ENCODE peak calls at places on chromosomes 2 and 18, in nine cellular contexts. One of them, this sample, is unnamed.

GRCh38 chr2:163621445-163622004 is 114.3 kb downstream of the FIGN start:
- DNase-seq in astrocyte: no peak
- DNase-seq in fibroblast of mammary gland: no peak
- DNase-seq in CD8-positive, alpha-beta T cell: no peak
- DNase-seq in hepatocyte: no peak
- DNase-seq in natural killer cell: no peak
- DNase-seq in left ventricle myocardium inferior: no peak
- DNase-seq in cardiac muscle cell: no peak
- DNase-seq in cardiac fibroblast: no peak
- DNase-seq in this sample: no peak

GRCh38 chr18:55264108-55264507 is 304.8 kb upstream of the CCDC68 start:
- DNase-seq in hepatocyte: no peak
- DNase-seq in astrocyte: peak; percentile 87
- DNase-seq in fibroblast of mammary gland: no peak
- DNase-seq in cardiac muscle cell: peak; percentile 26
- DNase-seq in left ventricle myocardium inferior: no peak
- DNase-seq in natural killer cell: no peak
- DNase-seq in CD8-positive, alpha-beta T cell: no peak
- DNase-seq in cardiac fibroblast: peak; percentile 45
- DNase-seq in this sample: no peak

GRCh38 chr2:234111523-234111922 is 61.0 kb downstream of the SPP2 start:
- DNase-seq in CD8-positive, alpha-beta T cell: no peak
- DNase-seq in fibroblast of mammary gland: peak; percentile 59
- DNase-seq in left ventricle myocardium inferior: no peak
- DNase-seq in hepatocyte: no peak
- DNase-seq in natural killer cell: no peak
- DNase-seq in cardiac muscle cell: no peak
- DNase-seq in cardiac fibroblast: no peak
- DNase-seq in astrocyte: peak; percentile 41
- DNase-seq in this sample: no peak

GRCh38 chr2:227788556-227788955 is 25.1 kb upstream of the CCL20 start:
- DNase-seq in hepatocyte: no peak
- DNase-seq in cardiac muscle cell: no peak
- DNase-seq in left ventricle myocardium inferior: no peak
- DNase-seq in natural killer cell: no peak
- DNase-seq in fibroblast of mammary gland: peak; percentile 47
- DNase-seq in cardiac fibroblast: peak; percentile 75
- DNase-seq in astrocyte: peak; percentile 30
- DNase-seq in CD8-positive, alpha-beta T cell: no peak
- DNase-seq in this sample: no peak

GRCh38 chr2:233079473-233079877 is 19.3 kb downstream of the INPP5D start:
- DNase-seq in left ventricle myocardium inferior: no peak
- DNase-seq in astrocyte: no peak
- DNase-seq in fibroblast of mammary gland: no peak
- DNase-seq in hepatocyte: no peak
- DNase-seq in CD8-positive, alpha-beta T cell: peak; percentile 54
- DNase-seq in cardiac muscle cell: no peak
- DNase-seq in natural killer cell: no peak
- DNase-seq in cardiac fibroblast: no peak
- DNase-seq in this sample: no peak

GRCh38 chr2:130181338-130181879 is at the start of gene SMPD4:
- DNase-seq in cardiac fibroblast: peak; percentile 97
- DNase-seq in CD8-positive, alpha-beta T cell: peak; percentile 98
- DNase-seq in fibroblast of mammary gland: peak; percentile 90
- DNase-seq in natural killer cell: peak; percentile 97
- DNase-seq in astrocyte: peak; percentile 85
- DNase-seq in cardiac muscle cell: peak; percentile 98
- DNase-seq in hepatocyte: peak; percentile 98
- DNase-seq in left ventricle myocardium inferior: peak; percentile 98
- DNase-seq in this sample: peak; percentile 97

GRCh38 chr2:207482630-207483029 is 47.1 kb upstream of the CREB1 start:
- DNase-seq in left ventricle myocardium inferior: no peak
- DNase-seq in fibroblast of mammary gland: peak; percentile 50
- DNase-seq in natural killer cell: no peak
- DNase-seq in astrocyte: peak; percentile 20
- DNase-seq in hepatocyte: no peak
- DNase-seq in cardiac fibroblast: no peak
- DNase-seq in CD8-positive, alpha-beta T cell: no peak
- DNase-seq in cardiac muscle cell: no peak
- DNase-seq in this sample: no peak

GRCh38 chr2:124024491-124025348 is at the start of gene CNTNAP5:
- DNase-seq in astrocyte: peak; percentile 1
- DNase-seq in fibroblast of mammary gland: peak; percentile 1
- DNase-seq in natural killer cell: peak; percentile 15
- DNase-seq in cardiac muscle cell: peak; percentile 93
- DNase-seq in CD8-positive, alpha-beta T cell: no peak
- DNase-seq in cardiac fibroblast: peak; percentile 66
- DNase-seq in left ventricle myocardium inferior: peak; percentile 48
- DNase-seq in hepatocyte: peak; percentile 87
- DNase-seq in this sample: no peak

GRCh38 chr2:99279969-99280695 is 20.9 kb downstream of the LYG1 start:
- DNase-seq in astrocyte: no peak
- DNase-seq in hepatocyte: no peak
- DNase-seq in left ventricle myocardium inferior: no peak
- DNase-seq in cardiac muscle cell: no peak
- DNase-seq in cardiac fibroblast: no peak
- DNase-seq in CD8-positive, alpha-beta T cell: no peak
- DNase-seq in natural killer cell: no peak
- DNase-seq in fibroblast of mammary gland: no peak
- DNase-seq in this sample: no peak

GRCh38 chr2:17912266-17912691 is 33.8 kb downstream of the KCNS3 start:
- DNase-seq in CD8-positive, alpha-beta T cell: no peak
- DNase-seq in astrocyte: no peak
- DNase-seq in cardiac muscle cell: peak; percentile 72
- DNase-seq in left ventricle myocardium inferior: no peak
- DNase-seq in natural killer cell: no peak
- DNase-seq in fibroblast of mammary gland: no peak
- DNase-seq in cardiac fibroblast: no peak
- DNase-seq in hepatocyte: no peak
- DNase-seq in this sample: no peak

GRCh38 chr18:484749-485464 is 15.6 kb downstream of the COLEC12 start:
- DNase-seq in CD8-positive, alpha-beta T cell: no peak
- DNase-seq in hepatocyte: no peak
- DNase-seq in natural killer cell: no peak
- DNase-seq in astrocyte: no peak
- DNase-seq in cardiac muscle cell: no peak
- DNase-seq in left ventricle myocardium inferior: no peak
- DNase-seq in fibroblast of mammary gland: peak; percentile 54
- DNase-seq in cardiac fibroblast: no peak
- DNase-seq in this sample: no peak

GRCh38 chr2:71277536-71278103 is 50.7 kb upstream of the PAIP2B start:
- DNase-seq in cardiac fibroblast: peak; percentile 7
- DNase-seq in natural killer cell: no peak
- DNase-seq in fibroblast of mammary gland: peak; percentile 1
- DNase-seq in hepatocyte: peak; percentile 35
- DNase-seq in cardiac muscle cell: peak; percentile 72
- DNase-seq in CD8-positive, alpha-beta T cell: no peak
- DNase-seq in left ventricle myocardium inferior: peak; percentile 72
- DNase-seq in astrocyte: peak; percentile 3
- DNase-seq in this sample: peak; percentile 23
- TF ChIP-seq CTCF in cardiac fibroblast: peak; percentile 43
- TF ChIP-seq CTCF in natural killer cell: no peak
- TF ChIP-seq CTCF in fibroblast of mammary gland: peak; percentile 9
- TF ChIP-seq CTCF in hepatocyte: no peak
- TF ChIP-seq CTCF in cardiac muscle cell: peak; percentile 21
- TF ChIP-seq CTCF in CD8-positive, alpha-beta T cell: no peak
- TF ChIP-seq CTCF in left ventricle myocardium inferior: peak; percentile 70
- TF ChIP-seq CTCF in astrocyte: peak; percentile 32
- TF ChIP-seq CTCF in this sample: no peak

GRCh38 chr2:153766415-153766814 is 105.3 kb upstream of the GALNT13 start:
- DNase-seq in CD8-positive, alpha-beta T cell: no peak
- DNase-seq in left ventricle myocardium inferior: no peak
- DNase-seq in cardiac muscle cell: no peak
- DNase-seq in hepatocyte: no peak
- DNase-seq in natural killer cell: no peak
- DNase-seq in cardiac fibroblast: no peak
- DNase-seq in fibroblast of mammary gland: no peak
- DNase-seq in astrocyte: no peak
- DNase-seq in this sample: no peak

GRCh38 chr2:153770359-153770991 is 101.2 kb upstream of the GALNT13 start:
- DNase-seq in fibroblast of mammary gland: peak; percentile 1
- DNase-seq in natural killer cell: no peak
- DNase-seq in cardiac muscle cell: no peak
- DNase-seq in hepatocyte: no peak
- DNase-seq in astrocyte: no peak
- DNase-seq in cardiac fibroblast: no peak
- DNase-seq in CD8-positive, alpha-beta T cell: no peak
- DNase-seq in left ventricle myocardium inferior: no peak
- DNase-seq in this sample: no peak
- TF ChIP-seq CTCF in fibroblast of mammary gland: peak; percentile 13
- TF ChIP-seq CTCF in natural killer cell: no peak
- TF ChIP-seq CTCF in cardiac muscle cell: no peak
- TF ChIP-seq CTCF in hepatocyte: peak; percentile 31
- TF ChIP-seq CTCF in astrocyte: peak; percentile 5
- TF ChIP-seq CTCF in cardiac fibroblast: no peak
- TF ChIP-seq CTCF in CD8-positive, alpha-beta T cell: no peak
- TF ChIP-seq CTCF in left ventricle myocardium inferior: no peak
- TF ChIP-seq CTCF in this sample: no peak

DNA sequence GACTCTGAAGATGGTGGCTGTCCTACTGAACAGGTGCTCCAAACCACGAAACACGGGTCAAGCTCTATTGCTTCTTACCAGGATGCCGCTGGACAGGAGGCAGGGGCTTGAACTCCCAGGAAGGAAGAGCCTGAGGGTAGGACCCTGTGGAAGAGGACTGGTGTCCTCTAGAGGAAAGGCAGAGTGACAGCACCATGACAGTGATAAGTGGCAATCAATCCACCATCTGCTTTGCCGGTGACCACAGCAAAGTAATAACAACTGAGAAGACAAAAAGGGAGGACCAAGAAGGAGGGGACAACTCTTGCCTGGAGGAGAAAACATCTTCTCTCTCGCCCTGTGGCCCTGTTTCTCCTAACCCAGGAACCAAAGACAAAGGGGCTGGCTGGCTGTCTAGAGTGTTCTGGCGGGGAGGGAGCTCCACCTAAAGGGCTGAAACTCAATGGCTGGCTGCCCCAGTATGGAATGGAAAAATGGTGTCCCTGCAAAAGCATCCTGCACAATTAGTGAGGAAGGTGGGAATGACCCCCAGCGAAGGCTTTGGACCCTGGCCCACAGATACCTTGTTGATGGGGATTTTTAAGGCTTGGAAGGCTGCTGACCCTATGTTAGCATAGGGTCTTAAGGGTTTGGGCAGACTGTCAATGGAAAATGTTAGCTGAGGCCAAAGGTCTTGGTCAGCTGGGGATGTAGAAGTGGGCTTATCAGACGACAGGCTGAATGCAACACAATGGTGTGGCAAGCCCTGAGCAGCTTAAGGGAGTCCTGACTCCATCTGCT is 35.4 kb downstream of the PROC start:
- DNase-seq in hepatocyte: no peak
- DNase-seq in fibroblast of mammary gland: peak; percentile 6
- DNase-seq in astrocyte: no peak
- DNase-seq in CD8-positive, alpha-beta T cell: no peak
- DNase-seq in cardiac fibroblast: peak; percentile 16
- DNase-seq in cardiac muscle cell: peak; percentile 20
- DNase-seq in natural killer cell: no peak
- DNase-seq in left ventricle myocardium inferior: no peak
- DNase-seq in this sample: no peak
- TF ChIP-seq CTCF in hepatocyte: no peak
- TF ChIP-seq CTCF in fibroblast of mammary gland: peak; percentile 1
- TF ChIP-seq CTCF in astrocyte: no peak
- TF ChIP-seq CTCF in CD8-positive, alpha-beta T cell: no peak
- TF ChIP-seq CTCF in cardiac fibroblast: peak; percentile 10
- TF ChIP-seq CTCF in cardiac muscle cell: peak; percentile 28
- TF ChIP-seq CTCF in natural killer cell: no peak
- TF ChIP-seq CTCF in left ventricle myocardium inferior: peak; percentile 36
- TF ChIP-seq CTCF in this sample: no peak

DNA sequence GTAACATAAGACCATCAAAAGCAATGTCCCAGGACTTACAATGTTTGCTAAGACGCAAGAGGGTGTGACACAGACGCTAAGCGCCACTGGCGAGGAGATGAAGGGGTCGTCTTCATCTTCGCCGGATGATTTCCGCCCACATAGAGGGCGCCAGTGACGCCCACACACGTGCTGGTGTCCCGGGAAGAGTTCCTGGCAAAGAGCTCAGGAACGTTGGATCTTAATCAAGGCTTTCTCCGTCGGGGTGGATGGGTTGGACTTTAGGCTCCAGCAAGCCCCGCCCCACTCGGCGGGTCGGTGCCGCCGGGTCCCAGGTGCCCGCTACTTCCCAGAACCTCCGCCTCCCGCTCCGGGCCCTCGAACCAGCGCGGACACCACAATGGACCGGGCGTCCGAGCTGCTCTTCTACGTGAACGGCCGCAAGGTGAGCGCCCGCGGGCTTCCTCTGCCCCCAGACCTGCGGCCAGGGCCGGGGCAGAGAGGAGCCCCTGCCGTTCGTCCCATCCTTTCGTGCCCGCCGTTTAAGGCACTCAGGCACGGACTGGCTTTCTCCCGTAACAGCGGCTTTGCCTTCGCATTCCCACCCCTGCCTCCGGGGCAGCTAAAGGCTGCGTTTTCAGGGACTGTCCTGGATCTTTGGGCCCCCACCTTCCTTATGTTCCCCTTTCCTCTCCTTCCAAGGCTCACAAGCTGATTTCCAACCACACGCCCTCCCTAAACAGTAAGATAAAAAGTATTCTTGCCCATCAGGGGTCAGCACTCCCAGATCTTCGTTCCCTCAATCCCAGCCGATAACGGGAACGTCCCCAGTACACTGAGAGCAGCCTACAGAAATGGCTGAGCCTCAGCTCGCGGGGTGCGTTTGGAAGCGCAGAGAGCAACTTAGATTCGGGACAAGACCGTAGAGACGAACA is at the start of gene AOX1:
- DNase-seq in cardiac muscle cell: peak; percentile 60
- DNase-seq in hepatocyte: peak; percentile 73
- DNase-seq in astrocyte: peak; percentile 34
- DNase-seq in left ventricle myocardium inferior: peak; percentile 46
- DNase-seq in cardiac fibroblast: peak; percentile 78
- DNase-seq in CD8-positive, alpha-beta T cell: peak; percentile 27
- DNase-seq in natural killer cell: no peak
- DNase-seq in fibroblast of mammary gland: peak; percentile 78
- DNase-seq in this sample: peak; percentile 22
- TF ChIP-seq CTCF in cardiac muscle cell: peak; percentile 23
- TF ChIP-seq CTCF in hepatocyte: peak; percentile 11
- TF ChIP-seq CTCF in astrocyte: no peak
- TF ChIP-seq CTCF in left ventricle myocardium inferior: no peak
- TF ChIP-seq CTCF in cardiac fibroblast: no peak
- TF ChIP-seq CTCF in CD8-positive, alpha-beta T cell: no peak
- TF ChIP-seq CTCF in natural killer cell: no peak
- TF ChIP-seq CTCF in fibroblast of mammary gland: peak; percentile 1
- TF ChIP-seq CTCF in this sample: no peak